ENCODE peak calls at places on chromosomes 12 and 14, in five cellular contexts. R, H, J, Z and S are unnamed samples.

GRCh38 chr14:64218344-64219240 is 75.6 kb downstream of the ESR2 start:
- DNase-seq in R (no peak), H (no peak), J (peak; percentile 45), Z (no peak), S (no peak)

GRCh38 chr14:20302042-20302761 is 3.5 kb downstream of the TTC5 start:
- DNase-seq in R (no peak), H (peak; percentile 55), J (no peak), Z (no peak), S (no peak)

GRCh38 chr12:29921307-29921706 is 137.6 kb upstream of the TMTC1 start:
- DNase-seq in R (no peak), H (peak; percentile 42), J (no peak), Z (no peak), S (no peak)

GRCh38 chr12:4434299-4434698 is 11.3 kb downstream of the FGF6 start:
- DNase-seq in R (no peak), H (no peak), J (no peak), Z (peak; percentile 35), S (no peak)

GRCh38 chr14:22920697-22921096 is 1.7 kb upstream of the RBM23 start:
- DNase-seq in R (no peak), H (no peak), J (peak; percentile 37), Z (no peak), S (no peak)

GRCh38 chr12:49131973-49132461 is 822 bp upstream of the TUBA1B start:
- DNase-seq in R (no peak), H (no peak), J (no peak), Z (no peak), S (no peak)

GRCh38 chr12:116812238-116812637 is 69.0 kb downstream of the HRK start:
- DNase-seq in R (no peak), H (no peak), J (no peak), Z (no peak), S (no peak)

GRCh38 chr12:79547044-79547734 is 143.6 kb downstream of the PAWR start:
- DNase-seq in R (no peak), H (peak; percentile 65), J (no peak), Z (peak; percentile 94), S (no peak)

GRCh38 chr12:77231548-77231947 is 166.2 kb upstream of the E2F7 start:
- DNase-seq in R (no peak), H (no peak), J (peak; percentile 73), Z (no peak), S (no peak)

GRCh38 chr14:22084393-22085281 is 411.0 kb upstream of the OR4E1 start:
- DNase-seq in R (peak; percentile 48), H (peak; percentile 51), J (no peak), Z (no peak), S (peak; percentile 17)

GRCh38 chr12:52634266-52635056 is 16.1 kb upstream of the KRT73 start:
- DNase-seq in R (no peak), H (no peak), J (peak; percentile 81), Z (peak; percentile 24), S (no peak)

GRCh38 chr12:22437031-22437806 is 102.7 kb upstream of the ST8SIA1 start:
- DNase-seq in R (no peak), H (no peak), J (no peak), Z (peak; percentile 85), S (no peak)

GRCh38 chr14:52354257-52354656 is 40.1 kb downstream of the PTGER2 start:
- DNase-seq in R (no peak), H (no peak), J (no peak), Z (no peak), S (no peak)

GRCh38 chr12:117805865-117806264 is 162.9 kb downstream of the KSR2 start:
- DNase-seq in R (no peak), H (no peak), J (no peak), Z (no peak), S (no peak)

GRCh38 chr12:81668475-81668874 is 90.7 kb downstream of the PPFIA2 start:
- DNase-seq in R (no peak), H (peak; percentile 96), J (no peak), Z (no peak), S (no peak)

GRCh38 chr12:64400041-64400440 is 4.2 kb upstream of the XPOT start:
- DNase-seq in R (no peak), H (peak; percentile 71), J (no peak), Z (no peak), S (no peak)

GRCh38 chr12:121915841-121916321 is 2.5 kb upstream of the CFAP251 start:
- DNase-seq in R (no peak), H (no peak), J (no peak), Z (no peak), S (no peak)

GRCh38 chr12:122868471-122869177 is 27.3 kb downstream of the VPS37B start:
- DNase-seq in R (no peak), H (no peak), J (no peak), Z (no peak), S (no peak)

GRCh38 chr14:104546021-104546491 is 33.5 kb upstream of the C14orf180 start:
- DNase-seq in R (no peak), H (no peak), J (no peak), Z (peak; percentile 41), S (no peak)

GRCh38 chr14:102157346-102157745 is 17.6 kb downstream of the WDR20 start:
- DNase-seq in R (no peak), H (no peak), J (no peak), Z (no peak), S (no peak)

GRCh38 chr12:42588981-42589464 is 523 bp downstream of the PRICKLE1 start:
- DNase-seq in R (peak; percentile 32), H (peak; percentile 22), J (peak; percentile 34), Z (peak; percentile 91), S (peak; percentile 24)

GRCh38 chr14:79465651-79466050 is 745.7 kb downstream of the DIO2 start:
- DNase-seq in R (no peak), H (no peak), J (no peak), Z (no peak), S (no peak)

GRCh38 chr14:34062353-34062973 is 111.6 kb upstream of the EGLN3 start:
- DNase-seq in R (no peak), H (no peak), J (no peak), Z (no peak), S (no peak)

GRCh38 chr14:90132821-90133570 is 71.2 kb downstream of the KCNK13 start:
- DNase-seq in R (no peak), H (peak; percentile 53), J (no peak), Z (no peak), S (no peak)

GRCh38 chr14:52494444-52494843 is 57.9 kb downstream of the TXNDC16 start:
- DNase-seq in R (no peak), H (no peak), J (no peak), Z (no peak), S (no peak)

GRCh38 chr14:52485350-52485960 is 66.8 kb downstream of the TXNDC16 start:
- DNase-seq in R (no peak), H (no peak), J (no peak), Z (no peak), S (no peak)

GRCh38 chr14:50045039-50045711 is 71.2 kb downstream of the VCPKMT start:
- DNase-seq in R (peak; percentile 65), H (peak; percentile 50), J (peak; percentile 74), Z (no peak), S (peak; percentile 67)

GRCh38 chr12:110180591-110181005 is 56.4 kb downstream of the IFT81 start:
- DNase-seq in R (no peak), H (no peak), J (no peak), Z (no peak), S (no peak)

GRCh38 chr12:120024193-120024592 is 35.2 kb downstream of the BICDL1 start:
- DNase-seq in R (no peak), H (no peak), J (no peak), Z (no peak), S (no peak)

GRCh38 chr14:34629657-34630529 is at the start of gene SNX6:
- DNase-seq in R (peak; percentile 100), H (peak; percentile 34), J (peak; percentile 86), Z (peak; percentile 92), S (peak; percentile 86)

GRCh38 chr12:19084547-19084946 is 45.0 kb upstream of the PLEKHA5 start:
- DNase-seq in R (no peak), H (no peak), J (no peak), Z (no peak), S (no peak)

GRCh38 chr12:31306871-31307270 is 19.1 kb downstream of the SINHCAF start:
- DNase-seq in R (no peak), H (no peak), J (no peak), Z (no peak), S (no peak)

GRCh38 chr12:30822385-30823139 is 67.8 kb upstream of the CAPRIN2 start:
- DNase-seq in R (peak; percentile 43), H (peak; percentile 40), J (peak; percentile 68), Z (peak; percentile 91), S (peak; percentile 17)

GRCh38 chr14:30115756-30116155 is 188.1 kb upstream of the PRKD1 start:
- DNase-seq in R (no peak), H (no peak), J (no peak), Z (no peak), S (no peak)

GRCh38 chr12:59005195-59005961 is 85.1 kb upstream of the LRIG3 start:
- DNase-seq in R (no peak), H (no peak), J (no peak), Z (no peak), S (no peak)